ENCODE peak calls at places on chromosomes 11 and 22, in nine cellular contexts. One of them, this sample, is unnamed.

GRCh38 chr22:37086184-37086583 is 23.3 kb downstream of the TMPRSS6 start:
- DNase-seq in lower lobe of right lung: no peak
- DNase-seq in endodermal cell: no peak
- DNase-seq in breast epithelium: no peak
- DNase-seq in psoas muscle: no peak
- DNase-seq in astrocyte of the spinal cord: no peak
- DNase-seq in foreskin fibroblast: no peak
- DNase-seq in pancreas: no peak
- DNase-seq in ovary: no peak
- DNase-seq in this sample: no peak

GRCh38 chr22:22752556-22753477 is 108.4 kb downstream of the GGTLC2 start:
- DNase-seq in pancreas: no peak
- DNase-seq in endodermal cell: no peak
- DNase-seq in lower lobe of right lung: no peak
- DNase-seq in foreskin fibroblast: peak
- DNase-seq in psoas muscle: peak
- DNase-seq in ovary: no peak
- DNase-seq in astrocyte of the spinal cord: no peak
- DNase-seq in breast epithelium: peak
- DNase-seq in this sample: no peak

GRCh38 chr11:102306817-102307814 is 10.2 kb upstream of the BIRC3 start:
- DNase-seq in ovary: no peak
- DNase-seq in lower lobe of right lung: no peak
- DNase-seq in breast epithelium: no peak
- DNase-seq in foreskin fibroblast: no peak
- DNase-seq in astrocyte of the spinal cord: no peak
- DNase-seq in psoas muscle: no peak
- DNase-seq in endodermal cell: no peak
- DNase-seq in pancreas: no peak
- DNase-seq in this sample: no peak

GRCh38 chr22:39500101-39500500 is 2.0 kb upstream of the MIEF1 start:
- DNase-seq in pancreas: no peak
- DNase-seq in astrocyte of the spinal cord: no peak
- DNase-seq in lower lobe of right lung: peak
- DNase-seq in breast epithelium: no peak
- DNase-seq in endodermal cell: no peak
- DNase-seq in ovary: no peak
- DNase-seq in psoas muscle: no peak
- DNase-seq in foreskin fibroblast: no peak
- DNase-seq in this sample: no peak

GRCh38 chr11:119478711-119479285 is 55.8 kb upstream of the THY1 start:
- DNase-seq in endodermal cell: peak
- DNase-seq in foreskin fibroblast: no peak
- DNase-seq in ovary: peak
- DNase-seq in astrocyte of the spinal cord: no peak
- DNase-seq in psoas muscle: no peak
- DNase-seq in lower lobe of right lung: no peak
- DNase-seq in pancreas: no peak
- DNase-seq in breast epithelium: peak
- DNase-seq in this sample: no peak

GRCh38 chr11:11580831-11581492 is 40.8 kb downstream of the GALNT18 start:
- DNase-seq in foreskin fibroblast: no peak
- DNase-seq in endodermal cell: peak
- DNase-seq in psoas muscle: no peak
- DNase-seq in ovary: no peak
- DNase-seq in pancreas: no peak
- DNase-seq in astrocyte of the spinal cord: no peak
- DNase-seq in lower lobe of right lung: no peak
- DNase-seq in breast epithelium: no peak
- DNase-seq in this sample: no peak

GRCh38 chr11:10378362-10378761 is 73.5 kb downstream of the ADM start:
- DNase-seq in ovary: no peak
- DNase-seq in breast epithelium: no peak
- DNase-seq in pancreas: no peak
- DNase-seq in astrocyte of the spinal cord: no peak
- DNase-seq in psoas muscle: no peak
- DNase-seq in lower lobe of right lung: no peak
- DNase-seq in foreskin fibroblast: no peak
- DNase-seq in endodermal cell: no peak
- DNase-seq in this sample: no peak

GRCh38 chr11:32434387-32435151 is 770 bp downstream of the WT1 start:
- DNase-seq in pancreas: no peak
- DNase-seq in astrocyte of the spinal cord: no peak
- DNase-seq in ovary: peak
- DNase-seq in lower lobe of right lung: no peak
- DNase-seq in endodermal cell: peak
- DNase-seq in foreskin fibroblast: no peak
- DNase-seq in psoas muscle: no peak
- DNase-seq in breast epithelium: no peak
- DNase-seq in this sample: no peak

GRCh38 chr22:37230673-37231405 is 13.2 kb downstream of the RAC2 start:
- DNase-seq in foreskin fibroblast: no peak
- DNase-seq in pancreas: no peak
- DNase-seq in psoas muscle: no peak
- DNase-seq in lower lobe of right lung: peak
- DNase-seq in breast epithelium: no peak
- DNase-seq in astrocyte of the spinal cord: no peak
- DNase-seq in endodermal cell: peak
- DNase-seq in ovary: no peak
- DNase-seq in this sample: no peak

GRCh38 chr11:61961570-61962212 is 5.7 kb downstream of the FTH1 start:
- DNase-seq in ovary: peak
- DNase-seq in pancreas: no peak
- DNase-seq in endodermal cell: peak
- DNase-seq in foreskin fibroblast: peak
- DNase-seq in breast epithelium: no peak
- DNase-seq in psoas muscle: peak
- DNase-seq in lower lobe of right lung: no peak
- DNase-seq in astrocyte of the spinal cord: peak
- DNase-seq in this sample: no peak

GRCh38 chr11:61598886-61599868 is 18.3 kb upstream of the SYT7 start:
- DNase-seq in ovary: peak
- DNase-seq in foreskin fibroblast: peak
- DNase-seq in astrocyte of the spinal cord: peak
- DNase-seq in lower lobe of right lung: no peak
- DNase-seq in pancreas: no peak
- DNase-seq in breast epithelium: no peak
- DNase-seq in psoas muscle: peak
- DNase-seq in endodermal cell: peak
- DNase-seq in this sample: no peak

GRCh38 chr22:38273135-38273761 is 438 bp upstream of the TMEM184B start:
- DNase-seq in astrocyte of the spinal cord: peak
- DNase-seq in psoas muscle: no peak
- DNase-seq in foreskin fibroblast: no peak
- DNase-seq in ovary: no peak
- DNase-seq in lower lobe of right lung: no peak
- DNase-seq in pancreas: no peak
- DNase-seq in endodermal cell: no peak
- DNase-seq in breast epithelium: no peak
- DNase-seq in this sample: no peak

GRCh38 chr11:77150836-77151235 is 22.8 kb downstream of the MYO7A start:
- DNase-seq in psoas muscle: no peak
- DNase-seq in endodermal cell: no peak
- DNase-seq in lower lobe of right lung: peak
- DNase-seq in pancreas: no peak
- DNase-seq in foreskin fibroblast: no peak
- DNase-seq in breast epithelium: no peak
- DNase-seq in astrocyte of the spinal cord: no peak
- DNase-seq in ovary: no peak
- DNase-seq in this sample: no peak

GRCh38 chr11:121291896-121292502 is 572 bp upstream of the SC5D start:
- DNase-seq in psoas muscle: no peak
- DNase-seq in astrocyte of the spinal cord: peak
- DNase-seq in breast epithelium: no peak
- DNase-seq in pancreas: no peak
- DNase-seq in ovary: no peak
- DNase-seq in foreskin fibroblast: no peak
- DNase-seq in lower lobe of right lung: no peak
- DNase-seq in endodermal cell: no peak
- DNase-seq in this sample: no peak

GRCh38 chr22:41687901-41688364 is 734 bp downstream of the SNU13 start:
- DNase-seq in pancreas: no peak
- DNase-seq in psoas muscle: no peak
- DNase-seq in ovary: no peak
- DNase-seq in breast epithelium: no peak
- DNase-seq in lower lobe of right lung: peak
- DNase-seq in endodermal cell: peak
- DNase-seq in foreskin fibroblast: no peak
- DNase-seq in astrocyte of the spinal cord: peak
- DNase-seq in this sample: no peak

GRCh38 chr11:130781906-130782305 is 134.4 kb downstream of the SNX19 start:
- DNase-seq in psoas muscle: peak
- DNase-seq in pancreas: no peak
- DNase-seq in foreskin fibroblast: peak
- DNase-seq in ovary: no peak
- DNase-seq in astrocyte of the spinal cord: peak
- DNase-seq in lower lobe of right lung: no peak
- DNase-seq in breast epithelium: no peak
- DNase-seq in endodermal cell: no peak
- DNase-seq in this sample: no peak

GRCh38 chr11:46392421-46393230 is 1.1 kb upstream of the CHRM4 start:
- DNase-seq in lower lobe of right lung: peak
- DNase-seq in ovary: peak
- DNase-seq in breast epithelium: peak
- DNase-seq in astrocyte of the spinal cord: peak
- DNase-seq in pancreas: peak
- DNase-seq in foreskin fibroblast: peak
- DNase-seq in psoas muscle: peak
- DNase-seq in endodermal cell: peak
- DNase-seq in this sample: peak

GRCh38 chr11:119416606-119417580 is 6.1 kb downstream of the THY1 start:
- DNase-seq in ovary: no peak
- DNase-seq in lower lobe of right lung: no peak
- DNase-seq in psoas muscle: no peak
- DNase-seq in breast epithelium: peak
- DNase-seq in foreskin fibroblast: peak
- DNase-seq in endodermal cell: peak
- DNase-seq in astrocyte of the spinal cord: peak
- DNase-seq in pancreas: no peak
- DNase-seq in this sample: no peak

GRCh38 chr11:2980168-2980840 is 11.8 kb downstream of the NAP1L4 start:
- DNase-seq in pancreas: no peak
- DNase-seq in psoas muscle: no peak
- DNase-seq in ovary: no peak
- DNase-seq in endodermal cell: no peak
- DNase-seq in astrocyte of the spinal cord: no peak
- DNase-seq in foreskin fibroblast: no peak
- DNase-seq in breast epithelium: no peak
- DNase-seq in lower lobe of right lung: no peak
- DNase-seq in this sample: no peak

GRCh38 chr11:2981130-2981529 is 11.0 kb downstream of the NAP1L4 start:
- DNase-seq in astrocyte of the spinal cord: no peak
- DNase-seq in breast epithelium: no peak
- DNase-seq in psoas muscle: no peak
- DNase-seq in pancreas: no peak
- DNase-seq in foreskin fibroblast: no peak
- DNase-seq in endodermal cell: no peak
- DNase-seq in lower lobe of right lung: no peak
- DNase-seq in ovary: no peak
- DNase-seq in this sample: no peak

GRCh38 chr11:2982214-2982613 is 9.9 kb downstream of the NAP1L4 start:
- DNase-seq in pancreas: no peak
- DNase-seq in lower lobe of right lung: no peak
- DNase-seq in ovary: no peak
- DNase-seq in breast epithelium: no peak
- DNase-seq in astrocyte of the spinal cord: no peak
- DNase-seq in endodermal cell: no peak
- DNase-seq in psoas muscle: no peak
- DNase-seq in foreskin fibroblast: no peak
- DNase-seq in this sample: no peak

GRCh38 chr11:2987881-2988280 is 4.2 kb downstream of the NAP1L4 start:
- DNase-seq in ovary: no peak
- DNase-seq in foreskin fibroblast: no peak
- DNase-seq in astrocyte of the spinal cord: no peak
- DNase-seq in lower lobe of right lung: no peak
- DNase-seq in pancreas: no peak
- DNase-seq in psoas muscle: no peak
- DNase-seq in endodermal cell: no peak
- DNase-seq in breast epithelium: no peak
- DNase-seq in this sample: no peak

GRCh38 chr11:2983908-2984307 is 8.2 kb downstream of the NAP1L4 start:
- DNase-seq in ovary: no peak
- DNase-seq in lower lobe of right lung: no peak
- DNase-seq in pancreas: no peak
- DNase-seq in breast epithelium: no peak
- DNase-seq in foreskin fibroblast: no peak
- DNase-seq in psoas muscle: no peak
- DNase-seq in astrocyte of the spinal cord: no peak
- DNase-seq in endodermal cell: no peak
- DNase-seq in this sample: no peak
- TF ChIP-seq CTCF in ovary: no peak
- TF ChIP-seq CTCF in lower lobe of right lung: no peak
- TF ChIP-seq CTCF in pancreas: no peak
- TF ChIP-seq CTCF in breast epithelium: no peak
- TF ChIP-seq CTCF in foreskin fibroblast: no peak
- TF ChIP-seq CTCF in psoas muscle: no peak
- TF ChIP-seq CTCF in astrocyte of the spinal cord: no peak
- TF ChIP-seq CTCF in endodermal cell: no peak
- TF ChIP-seq CTCF in this sample: no peak

GRCh38 chr22:18130699-18131429 is 19.1 kb upstream of the USP18 start:
- DNase-seq in foreskin fibroblast: no peak
- DNase-seq in lower lobe of right lung: peak
- DNase-seq in astrocyte of the spinal cord: no peak
- DNase-seq in psoas muscle: no peak
- DNase-seq in pancreas: no peak
- DNase-seq in endodermal cell: no peak
- DNase-seq in breast epithelium: no peak
- DNase-seq in ovary: no peak
- DNase-seq in this sample: no peak
- H3K4me3 ChIP-seq in foreskin fibroblast: no peak
- H3K4me3 ChIP-seq in lower lobe of right lung: no peak
- H3K4me3 ChIP-seq in astrocyte of the spinal cord: no peak
- H3K4me3 ChIP-seq in psoas muscle: no peak
- H3K4me3 ChIP-seq in pancreas: no peak
- H3K4me3 ChIP-seq in endodermal cell: no peak
- H3K4me3 ChIP-seq in breast epithelium: no peak
- H3K4me3 ChIP-seq in ovary: no peak
- H3K4me3 ChIP-seq in this sample: no peak

DNA sequence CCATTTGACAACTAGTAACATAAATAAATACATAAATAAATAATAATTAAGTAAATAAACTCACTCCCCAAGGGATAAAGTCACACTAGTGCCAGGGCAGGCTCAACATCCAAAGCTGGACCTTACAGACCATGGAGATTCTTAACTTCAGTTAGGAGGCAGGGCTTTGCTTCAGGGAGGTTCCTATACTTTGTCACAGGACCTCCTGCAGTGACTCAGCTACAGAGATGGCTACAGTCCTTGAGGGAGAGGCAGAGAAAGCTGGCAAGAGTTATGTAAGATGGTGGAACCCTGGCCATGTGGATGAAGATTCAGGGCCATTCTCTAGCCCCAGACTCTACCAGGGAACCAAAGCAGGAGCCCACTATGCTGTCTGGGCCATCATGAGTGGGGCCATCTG is 74.1 kb upstream of the CADM1 start:
- DNase-seq in foreskin fibroblast: no peak
- DNase-seq in endodermal cell: no peak
- DNase-seq in psoas muscle: no peak
- DNase-seq in lower lobe of right lung: no peak
- DNase-seq in ovary: no peak
- DNase-seq in pancreas: no peak
- DNase-seq in breast epithelium: no peak
- DNase-seq in astrocyte of the spinal cord: no peak
- DNase-seq in this sample: no peak
- TF ChIP-seq CTCF in foreskin fibroblast: no peak
- TF ChIP-seq CTCF in endodermal cell: no peak
- TF ChIP-seq CTCF in psoas muscle: no peak
- TF ChIP-seq CTCF in lower lobe of right lung: no peak
- TF ChIP-seq CTCF in ovary: no peak
- TF ChIP-seq CTCF in pancreas: no peak
- TF ChIP-seq CTCF in breast epithelium: no peak
- TF ChIP-seq CTCF in astrocyte of the spinal cord: no peak
- TF ChIP-seq CTCF in this sample: no peak

GRCh38 chr22:33666249-33666648 is 254.0 kb downstream of the LARGE1 start:
- DNase-seq in psoas muscle: no peak
- DNase-seq in endodermal cell: no peak
- DNase-seq in astrocyte of the spinal cord: no peak
- DNase-seq in ovary: no peak
- DNase-seq in lower lobe of right lung: no peak
- DNase-seq in foreskin fibroblast: no peak
- DNase-seq in pancreas: no peak
- DNase-seq in breast epithelium: no peak
- DNase-seq in this sample: no peak
- H3K4me3 ChIP-seq in psoas muscle: no peak
- H3K4me3 ChIP-seq in endodermal cell: no peak
- H3K4me3 ChIP-seq in astrocyte of the spinal cord: no peak
- H3K4me3 ChIP-seq in ovary: no peak
- H3K4me3 ChIP-seq in lower lobe of right lung: no peak
- H3K4me3 ChIP-seq in foreskin fibroblast: no peak
- H3K4me3 ChIP-seq in pancreas: no peak
- H3K4me3 ChIP-seq in breast epithelium: no peak
- H3K4me3 ChIP-seq in this sample: no peak